ENCODE peak calls at places on chromosome 4, in nine cellular contexts. I, N, V, R, M, U, L, G and K are unnamed samples.

GRCh38 chr4:118270492-118270891 is 82.3 kb downstream of the PRSS12 start:
- DNase-seq in I (no peak), N (no peak), V (no peak), R (no peak), M (peak), U (no peak), L (no peak), G (peak), K (no peak)

GRCh38 chr4:10077492-10078335 is 38.9 kb downstream of the WDR1 start:
- DNase-seq in I (no peak), N (no peak), V (no peak), R (peak), M (no peak), U (no peak), L (no peak), G (no peak), K (no peak)

GRCh38 chr4:87066403-87067119 is 131.8 kb downstream of the AFF1 start:
- DNase-seq in I (no peak), N (no peak), V (no peak), R (no peak), M (no peak), U (no peak), L (no peak), G (no peak), K (no peak)

GRCh38 chr4:3697033-3697432 is 69.2 kb upstream of the ADRA2C start:
- DNase-seq in I (no peak), N (no peak), V (no peak), R (no peak), M (no peak), U (no peak), L (no peak), G (no peak), K (no peak)

GRCh38 chr4:116952530-116953108 is 132.8 kb downstream of the TRAM1L1 start:
- DNase-seq in I (no peak), N (no peak), V (no peak), R (no peak), M (no peak), U (no peak), L (no peak), G (no peak), K (no peak)

GRCh38 chr4:38065181-38065580 is 105.0 kb downstream of the PTTG2 start:
- DNase-seq in I (no peak), N (no peak), V (no peak), R (no peak), M (no peak), U (no peak), L (no peak), G (no peak), K (no peak)

GRCh38 chr4:22170353-22170752 is 221.8 kb upstream of the KCNIP4 start:
- DNase-seq in I (no peak), N (no peak), V (no peak), R (no peak), M (no peak), U (no peak), L (no peak), G (peak), K (no peak)

GRCh38 chr4:8594097-8595038 is 1.8 kb downstream of the CPZ start:
- DNase-seq in I (peak), N (no peak), V (no peak), R (peak), M (peak), U (no peak), L (no peak), G (peak), K (peak)

GRCh38 chr4:184824776-184825393 is 883 bp downstream of the ACSL1 start:
- DNase-seq in I (no peak), N (no peak), V (peak), R (no peak), M (no peak), U (no peak), L (no peak), G (no peak), K (no peak)

GRCh38 chr4:18756661-18757060 is 735.1 kb upstream of the LCORL start:
- DNase-seq in I (no peak), N (no peak), V (no peak), R (no peak), M (no peak), U (no peak), L (no peak), G (no peak), K (no peak)

GRCh38 chr4:165079476-165079875 is 25.8 kb downstream of the TRIM75 start:
- DNase-seq in I (peak), N (no peak), V (no peak), R (no peak), M (no peak), U (no peak), L (peak), G (peak), K (no peak)

GRCh38 chr4:73709461-73710033 is 30.8 kb upstream of the CXCL8 start:
- DNase-seq in I (no peak), N (no peak), V (no peak), R (no peak), M (no peak), U (no peak), L (no peak), G (no peak), K (no peak)

GRCh38 chr4:101865501-101866062 is 75.1 kb downstream of the BANK1 start:
- DNase-seq in I (no peak), N (no peak), V (no peak), R (peak), M (no peak), U (no peak), L (no peak), G (peak), K (no peak)

GRCh38 chr4:7364979-7365378 is 69.8 kb downstream of the PSAPL1 start:
- DNase-seq in I (no peak), N (no peak), V (no peak), R (no peak), M (no peak), U (no peak), L (peak), G (no peak), K (no peak)

GRCh38 chr4:147617841-147618421 is 734 bp downstream of the TMEM184C start:
- DNase-seq in I (no peak), N (no peak), V (no peak), R (no peak), M (no peak), U (no peak), L (no peak), G (no peak), K (no peak)

GRCh38 chr4:1683371-1683902 is 676 bp downstream of the FAM53A start:
- DNase-seq in I (no peak), N (no peak), V (peak), R (peak), M (peak), U (no peak), L (no peak), G (peak), K (no peak)

GRCh38 chr4:168716411-168717129 is 219.7 kb downstream of the PALLD start:
- DNase-seq in I (peak), N (no peak), V (no peak), R (no peak), M (no peak), U (no peak), L (no peak), G (no peak), K (no peak)

GRCh38 chr4:89837385-89837995 is 529 bp upstream of the SNCA start:
- DNase-seq in I (peak), N (peak), V (no peak), R (peak), M (peak), U (no peak), L (peak), G (peak), K (peak)

GRCh38 chr4:6908397-6909112 is 1.1 kb upstream of the TBC1D14 start:
- DNase-seq in I (no peak), N (no peak), V (no peak), R (no peak), M (no peak), U (no peak), L (no peak), G (peak), K (no peak)

GRCh38 chr4:67158669-67159068 is 386.6 kb downstream of the CENPC start:
- DNase-seq in I (no peak), N (no peak), V (no peak), R (no peak), M (no peak), U (no peak), L (no peak), G (no peak), K (no peak)

GRCh38 chr4:16270654-16271328 is 44.5 kb upstream of the TAPT1 start:
- DNase-seq in I (no peak), N (peak), V (no peak), R (no peak), M (no peak), U (no peak), L (no peak), G (no peak), K (no peak)

GRCh38 chr4:41400296-41400695 is 137.7 kb upstream of the LIMCH1 start:
- DNase-seq in I (no peak), N (no peak), V (no peak), R (no peak), M (no peak), U (no peak), L (no peak), G (peak), K (no peak)

GRCh38 chr4:86717651-86718050 is 123.5 kb downstream of the PTPN13 start:
- DNase-seq in I (no peak), N (no peak), V (no peak), R (no peak), M (no peak), U (no peak), L (no peak), G (no peak), K (no peak)

GRCh38 chr4:67555447-67555846 is 3.1 kb upstream of the STAP1 start:
- DNase-seq in I (no peak), N (no peak), V (no peak), R (no peak), M (no peak), U (no peak), L (no peak), G (no peak), K (no peak)